ENCODE peak calls at places on chromosome 11, in nine cellular contexts. N, U, Q, M, Z, K, V, S and A are unnamed samples. For H3K4me1 and H3K9me3, the result is how much of the 10 kb centered on the place peaks cover.

GRCh38 chr11:94168882-94169281 is 40.2 kb downstream of the PANX1 start:
- DNase-seq in M (no peak), N (no peak), V (no peak), S (no peak), Z (no peak), K (no peak), U (no peak), Q (no peak), A (no peak)

GRCh38 chr11:100777118-100777517 is 90.0 kb downstream of the ARHGAP42 start:
- DNase-seq in N (no peak), U (no peak), Q (no peak), Z (no peak), K (no peak), M (no peak), S (no peak), V (no peak), A (no peak)

GRCh38 chr11:96781082-96781481 is 391.3 kb downstream of the JRKL start:
- DNase-seq in N (no peak), M (no peak), Z (no peak), U (no peak), K (no peak), V (no peak), S (no peak), Q (no peak), A (no peak)

GRCh38 chr11:26028294-26028954 is 303.5 kb upstream of the ANO3 start:
- DNase-seq in N (no peak), U (no peak), M (no peak), Z (no peak), Q (no peak), K (no peak), S (no peak), V (peak), A (no peak)

GRCh38 chr11:96207459-96208449 is 135.2 kb downstream of the MAML2 start:
- DNase-seq in M (peak), Q (no peak), U (no peak), S (no peak), Z (no peak), K (no peak), V (no peak), N (no peak), A (no peak)

GRCh38 chr11:17572791-17573460 is 25.9 kb downstream of the OTOG start:
- DNase-seq in U (no peak), M (no peak), Q (no peak), K (no peak), S (no peak), V (no peak), N (no peak), Z (no peak), A (no peak)

GRCh38 chr11:20658135-20658534 is 11.3 kb upstream of the NELL1 start:
- DNase-seq in S (no peak), Q (no peak), Z (no peak), N (no peak), K (no peak), M (no peak), V (no peak), U (no peak), A (no peak)

GRCh38 chr11:14537134-14537599 is 17.0 kb upstream of the PSMA1 start:
- DNase-seq in K (peak), V (no peak), U (no peak), Q (no peak), Z (no peak), N (no peak), S (peak), M (peak), A (no peak)

GRCh38 chr11:9269492-9270030 is 4.4 kb upstream of the DENND5A start:
- DNase-seq in U (no peak), S (no peak), V (no peak), K (no peak), N (no peak), M (no peak), Z (no peak), Q (no peak), A (no peak)

GRCh38 chr11:63940786-63941185 is 2.0 kb downstream of the NAA40 start:
- DNase-seq in Z (no peak), K (peak), Q (no peak), U (no peak), N (no peak), S (no peak), V (no peak), M (no peak), A (no peak)

GRCh38 chr11:63942803-63943202 is 4.0 kb downstream of the NAA40 start:
- DNase-seq in Q (no peak), Z (no peak), N (no peak), U (no peak), K (no peak), V (peak), M (no peak), S (no peak), A (no peak)

GRCh38 chr11:63945482-63946163 is 6.8 kb downstream of the NAA40 start:
- DNase-seq in U (peak), Q (peak), S (peak), V (peak), M (peak), N (peak), Z (peak), K (peak), A (peak)

GRCh38 chr11:63941901-63942300 is 3.1 kb downstream of the NAA40 start:
- DNase-seq in Z (no peak), N (no peak), S (no peak), K (no peak), U (no peak), Q (no peak), M (no peak), V (no peak), A (no peak)

DNA sequence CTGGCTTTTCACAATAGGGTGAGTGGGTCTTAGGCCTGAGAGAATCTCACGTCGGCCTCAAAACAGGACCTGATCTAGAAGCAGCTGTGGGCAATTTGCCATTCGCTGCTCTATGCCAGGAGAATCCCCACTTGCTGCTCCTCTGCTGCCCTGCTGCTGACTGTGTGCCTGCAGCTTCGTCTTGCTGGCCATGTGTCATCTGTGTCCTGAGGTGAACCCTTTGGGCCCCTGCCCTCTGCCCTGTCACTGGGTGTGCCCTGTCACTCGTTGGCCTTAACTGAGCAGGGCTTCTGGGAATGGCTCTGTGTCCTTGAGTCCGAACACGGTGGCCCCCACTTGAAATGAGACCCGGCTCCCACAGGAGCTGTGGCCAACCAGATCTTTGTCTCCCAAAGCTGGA is 6.2 kb downstream of the NAA40 start:
- DNase-seq in Z (no peak), Q (no peak), M (no peak), S (no peak), U (no peak), N (peak), V (peak), K (no peak), A (peak)
- H3K4me3 ChIP-seq in Z (no peak), Q (no peak), M (no peak), S (no peak), U (no peak), N (no peak), V (no peak), K (no peak), A (peak)

DNA sequence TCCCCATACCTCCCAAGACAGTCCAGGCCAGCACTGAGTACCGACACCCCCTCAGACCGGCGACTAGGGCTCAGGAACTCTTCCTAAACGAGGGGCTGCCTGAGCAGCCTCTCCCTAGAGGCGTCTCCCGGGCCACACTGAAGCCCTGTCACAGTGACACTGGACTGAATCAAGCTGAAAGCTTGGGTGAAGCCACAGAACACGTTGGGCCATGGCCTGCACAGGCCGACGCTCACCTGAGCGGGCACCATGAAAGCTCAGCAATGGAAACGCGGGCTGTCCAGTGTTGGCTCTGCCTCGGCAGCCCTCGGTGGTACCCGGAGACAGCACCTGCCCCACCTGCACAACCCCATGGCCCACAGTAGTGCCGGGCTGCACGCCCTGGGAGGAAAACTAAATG is 42.7 kb upstream of the MOB2 start:
- DNase-seq in U (no peak), S (no peak), N (no peak), M (no peak), Q (no peak), Z (no peak), K (no peak), V (peak), A (no peak)
- H3K4me1 ChIP-seq in U (under half), S (under half), N (under half), M (under half), Q (half or more), Z (under half), K (under half), V (under half), A (half or more)

DNA sequence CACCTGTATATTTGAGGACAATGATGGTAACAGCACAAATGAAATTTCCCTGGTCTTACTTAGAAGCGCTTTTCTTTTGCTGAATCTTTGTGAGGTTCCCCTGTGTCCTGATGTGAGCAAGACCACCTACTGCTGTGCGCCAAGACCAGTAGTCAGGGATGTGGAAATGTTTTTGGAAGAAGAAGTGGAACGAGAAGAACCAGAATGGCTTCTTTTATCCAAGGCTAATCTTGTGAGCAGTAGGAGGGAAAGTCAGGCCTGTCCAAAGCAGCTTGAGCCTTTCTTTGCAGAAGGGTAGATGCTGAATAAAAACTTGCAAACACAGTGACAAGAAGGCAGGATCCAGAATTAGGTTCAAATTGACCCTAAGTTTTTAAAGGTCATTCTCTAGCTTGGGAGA is 223.0 kb downstream of the FAT3 start:
- DNase-seq in Z (no peak), V (no peak), K (no peak), N (no peak), S (no peak), Q (no peak), U (no peak), M (no peak), A (no peak)
- H3K9me3 ChIP-seq in Z (under half), V (under half), K (under half), N (under half), S (under half), Q (under half), U (under half), M (under half), A (under half)

GRCh38 chr11:103901656-103902055 is 134.8 kb upstream of the DDI1 start:
- DNase-seq in N (no peak), Z (no peak), K (no peak), V (no peak), S (no peak), M (no peak), Q (no peak), U (no peak), A (no peak)
- H3K4me3 ChIP-seq in N (no peak), Z (no peak), K (no peak), V (no peak), S (no peak), M (no peak), Q (no peak), U (no peak), A (no peak)

GRCh38 chr11:118819687-118820086 is 28.7 kb upstream of the DDX6 start:
- DNase-seq in V (no peak), N (no peak), Q (no peak), M (no peak), Z (no peak), S (no peak), K (no peak), U (no peak), A (no peak)

GRCh38 chr11:118818130-118818529 is 27.2 kb upstream of the DDX6 start:
- DNase-seq in Q (no peak), U (no peak), N (no peak), M (no peak), K (no peak), V (no peak), Z (no peak), S (no peak), A (no peak)

GRCh38 chr11:118820412-118821357 is 29.7 kb upstream of the DDX6 start:
- DNase-seq in K (peak), N (peak), Z (no peak), S (no peak), M (no peak), U (peak), Q (peak), V (peak), A (peak)
- H3K4me1 ChIP-seq in K (half or more), N (under half), Z (under half), S (under half), M (under half), U (under half), Q (under half), V (under half), A (under half)